ENCODE peak calls at places on chromosomes 1 and 21, in four cellular contexts. V is neural crest cell, Z is mammary epithelial cell, J is GM13977. K is an unnamed sample.

GRCh38 chr1:245788269-245788668 is 633.5 kb downstream of the KIF26B start:
- DNase-seq in Z (peak), J (no peak), V (no peak), K (no peak)

GRCh38 chr1:85612704-85613361 is 32.3 kb downstream of the CCN1 start:
- DNase-seq in J (no peak), V (no peak), Z (peak), K (no peak)

GRCh38 chr1:197838836-197839235 is 63.6 kb upstream of the DENND1B start:
- DNase-seq in J (no peak), Z (peak), V (no peak), K (no peak)

GRCh38 chr1:9249534-9250335 is 15.2 kb downstream of the H6PD start:
- DNase-seq in Z (no peak), V (peak), J (peak), K (no peak)

GRCh38 chr1:41394405-41394804 is 33.2 kb downstream of the FOXO6 start:
- DNase-seq in Z (no peak), J (no peak), V (no peak), K (no peak)

GRCh38 chr1:225449261-225449660 is 21.4 kb upstream of the LBR start:
- DNase-seq in V (no peak), Z (peak), J (no peak), K (no peak)

GRCh38 chr1:217089239-217090014 is 366.2 kb upstream of the ESRRG start:
- DNase-seq in V (peak), J (peak), Z (peak), K (no peak)

GRCh38 chr1:170583186-170583585 is 51.2 kb downstream of the GORAB start:
- DNase-seq in J (no peak), Z (no peak), V (no peak), K (no peak)

GRCh38 chr1:109201123-109201703 is 12.5 kb upstream of the SARS1 start:
- DNase-seq in V (peak), Z (peak), J (peak), K (no peak)

GRCh38 chr1:99599678-99600175 is 46.2 kb upstream of the PALMD start:
- DNase-seq in J (no peak), V (no peak), Z (peak), K (no peak)

GRCh38 chr1:239025997-239026694 is 360.2 kb upstream of the CHRM3 start:
- DNase-seq in V (no peak), Z (no peak), J (no peak), K (no peak)

GRCh38 chr1:183148599-183148998 is 37.5 kb upstream of the LAMC2 start:
- DNase-seq in V (no peak), Z (peak), J (no peak), K (no peak)

GRCh38 chr21:35578831-35579470 is 481.4 kb downstream of the SETD4 start:
- DNase-seq in J (no peak), V (peak), Z (peak), K (no peak)

GRCh38 chr1:1032428-1032827 is 12.5 kb downstream of the AGRN start:
- DNase-seq in J (no peak), V (peak), Z (no peak), K (no peak)

GRCh38 chr1:233440952-233441401 is 113.5 kb downstream of the MAP3K21 start:
- DNase-seq in V (peak), Z (peak), J (peak), K (no peak)

GRCh38 chr1:40902634-40902897 is 40.4 kb upstream of the CITED4 start:
- DNase-seq in V (no peak), J (no peak), Z (no peak), K (no peak)

GRCh38 chr1:76998582-76999189 is 131.4 kb downstream of the ST6GALNAC5 start:
- DNase-seq in J (no peak), V (no peak), Z (peak), K (no peak)

GRCh38 chr1:55285849-55286248 is 70.7 kb upstream of the USP24 start:
- DNase-seq in V (no peak), J (no peak), Z (peak), K (no peak)

GRCh38 chr1:232634086-232634485 is 4.2 kb upstream of the SIPA1L2 start:
- DNase-seq in V (no peak), Z (no peak), J (no peak), K (no peak)

GRCh38 chr1:178536844-178537371 is 24.0 kb downstream of the TEX35 start:
- DNase-seq in Z (peak), J (no peak), V (no peak), K (no peak)

GRCh38 chr1:24390924-24391782 is 22.4 kb downstream of the STPG1 start:
- DNase-seq in Z (peak), J (peak), V (peak), K (peak)

GRCh38 chr1:168917796-168918195 is 188.7 kb upstream of the ATP1B1 start:
- DNase-seq in Z (no peak), V (no peak), J (no peak), K (no peak)

GRCh38 chr1:12776801-12777557 is 3.4 kb downstream of the PRAMEF12 start:
- DNase-seq in J (no peak), Z (no peak), V (no peak), K (no peak)

GRCh38 chr1:170776147-170776734 is 112.3 kb downstream of the PRRX1 start:
- DNase-seq in Z (no peak), J (no peak), V (no peak), K (no peak)

GRCh38 chr21:33660406-33660805 is 18.1 kb downstream of the ITSN1 start:
- DNase-seq in Z (no peak), V (no peak), J (no peak), K (no peak)

GRCh38 chr21:38950388-38951094 is 144.8 kb downstream of the ETS2 start:
- DNase-seq in V (no peak), Z (peak), J (no peak), K (no peak)

GRCh38 chr1:70487910-70488665 is 77.0 kb downstream of the CTH start:
- DNase-seq in Z (peak), V (peak), J (peak), K (no peak)

GRCh38 chr1:48341221-48341620 is 118.7 kb downstream of the SLC5A9 start:
- DNase-seq in Z (peak), J (no peak), V (no peak), K (no peak)

GRCh38 chr1:25018110-25018470 is 88.0 kb upstream of the RUNX3 start:
- DNase-seq in Z (no peak), J (no peak), V (no peak), K (no peak)

GRCh38 chr1:54804471-54805132 is 3.5 kb upstream of the TTC22 start:
- DNase-seq in Z (no peak), V (no peak), J (no peak), K (peak)

GRCh38 chr1:116847688-116848531 is 61.8 kb upstream of the PTGFRN start:
- DNase-seq in V (no peak), J (peak), Z (no peak), K (no peak)

GRCh38 chr1:3564921-3565831 is 46.1 kb downstream of the MEGF6 start:
- DNase-seq in J (peak), Z (no peak), V (peak), K (no peak)

GRCh38 chr1:197180252-197180878 is 33.9 kb upstream of the ASPM start:
- DNase-seq in Z (peak), J (no peak), V (no peak), K (no peak)

GRCh38 chr1:97364086-97364485 is 556.7 kb downstream of the DPYD start:
- DNase-seq in Z (peak), V (no peak), J (no peak), K (no peak)

GRCh38 chr1:96538883-96539282 is 182.7 kb upstream of the PTBP2 start:
- DNase-seq in V (no peak), J (no peak), Z (no peak), K (no peak)

GRCh38 chr21:42644223-42645208 is 8.9 kb upstream of the PDE9A start:
- DNase-seq in V (no peak), J (no peak), Z (no peak), K (no peak)

GRCh38 chr1:47436304-47436978 is 1.4 kb upstream of the FOXD2 start:
- DNase-seq in V (peak), J (peak), Z (peak), K (peak)

DNA sequence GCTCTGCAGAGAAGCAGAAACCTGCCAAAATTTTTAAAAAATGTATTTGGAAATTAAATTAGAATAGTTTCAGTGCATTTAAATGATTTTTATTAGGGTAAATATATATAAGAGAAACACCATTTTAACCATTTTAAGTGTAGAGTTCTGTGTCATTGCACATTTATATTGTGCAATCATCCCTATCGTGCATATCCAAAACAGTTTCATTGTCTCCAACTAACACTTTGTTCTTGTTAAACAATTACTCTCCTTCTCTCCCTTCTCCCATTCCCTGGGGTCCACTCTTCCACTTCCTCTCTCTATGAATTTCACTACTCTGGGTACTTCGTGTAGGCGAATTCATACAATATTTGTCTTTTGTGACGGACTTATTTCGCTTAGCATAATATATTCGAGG is 6.0 kb upstream of the OR2L8 start:
- DNase-seq in Z (no peak), V (no peak), J (no peak), K (no peak)
- TF ChIP-seq CTCF in Z (no peak), V (no peak), J (no peak), K (no peak)

DNA sequence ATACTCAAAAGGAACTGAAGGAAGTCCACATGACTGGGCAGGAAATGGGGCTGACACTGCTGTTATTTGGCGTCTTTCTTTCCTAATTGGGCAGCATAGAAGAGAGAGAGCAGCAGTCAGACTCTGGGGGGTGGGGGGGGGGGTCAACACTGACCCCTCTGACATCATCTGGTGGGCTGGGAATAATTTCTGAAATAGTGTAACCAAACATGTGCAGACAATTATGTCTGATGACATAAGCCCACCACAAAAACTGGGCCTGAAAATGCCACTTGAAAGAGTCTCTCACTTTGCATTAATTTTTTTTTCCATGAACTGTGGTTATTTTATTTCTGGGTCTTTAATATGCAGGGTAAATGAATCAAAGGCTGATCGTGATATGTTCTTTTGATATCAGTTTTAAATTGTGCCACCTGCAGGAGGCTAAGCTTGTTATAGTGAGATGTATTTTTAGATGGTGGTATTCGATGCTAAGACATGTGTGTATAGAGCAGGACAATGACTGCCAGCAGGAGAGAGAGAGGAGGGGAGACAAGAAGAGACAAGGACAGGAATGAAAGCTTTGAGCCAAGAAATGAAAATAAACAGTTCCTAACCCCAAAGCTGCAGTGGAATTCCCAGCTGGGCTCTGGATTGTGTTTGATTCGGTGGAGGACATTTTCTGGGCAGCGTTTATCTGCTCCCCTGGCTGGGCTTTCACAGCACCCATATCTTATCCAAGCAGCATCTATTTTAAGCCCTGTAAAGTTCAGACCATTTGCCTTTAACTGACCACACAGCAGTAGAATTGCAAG is 264.7 kb downstream of the PBX1 start:
- DNase-seq in Z (no peak), J (no peak), V (no peak), K (no peak)
- TF ChIP-seq CTCF in Z (no peak), J (no peak), V (no peak), K (no peak)

DNA sequence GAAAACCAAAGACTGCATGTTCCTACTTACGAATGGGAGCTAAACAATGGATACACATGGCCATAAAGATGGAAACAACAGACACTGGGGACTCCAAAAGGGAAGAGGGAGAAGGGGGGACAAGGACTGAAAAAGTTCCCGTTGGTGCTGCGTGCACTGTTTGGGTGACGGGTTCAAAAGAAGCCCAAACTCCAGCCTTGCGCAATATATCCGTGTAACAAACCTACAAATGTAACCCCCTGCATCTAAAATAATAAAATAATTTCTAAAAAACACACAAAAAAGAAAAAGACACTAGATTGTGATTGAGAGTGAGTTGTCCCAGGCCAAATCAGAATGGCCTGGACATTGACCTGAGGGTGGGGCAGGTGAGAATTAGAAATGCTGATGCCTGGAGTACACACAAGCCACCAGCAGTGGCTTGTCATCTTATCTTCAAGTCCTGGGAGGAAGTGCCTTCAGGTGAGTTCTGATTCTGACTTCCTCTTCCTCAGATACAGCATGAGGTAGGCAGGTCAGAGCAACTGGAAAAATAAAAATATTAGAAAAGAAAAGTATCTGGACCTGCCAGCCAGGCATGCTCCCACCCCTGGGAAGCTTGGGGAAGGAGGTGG is 54.7 kb downstream of the SPATA46 start:
- DNase-seq in V (no peak), J (no peak), Z (no peak), K (no peak)
- TF ChIP-seq CTCF in V (no peak), J (no peak), Z (no peak), K (no peak)

GRCh38 chr1:27428316-27429028 is 36.0 kb downstream of the GPR3 start:
- DNase-seq in V (no peak), Z (no peak), J (no peak), K (no peak)
- TF ChIP-seq CTCF in V (no peak), Z (no peak), J (no peak), K (no peak)

GRCh38 chr1:63915121-63915520 is 141.3 kb downstream of the ROR1 start:
- DNase-seq in Z (no peak), V (no peak), J (peak), K (no peak)
- TF ChIP-seq CTCF in Z (no peak), V (peak), J (peak), K (peak)

GRCh38 chr1:29504709-29505410 is 268.5 kb downstream of the PTPRU start:
- DNase-seq in Z (no peak), J (no peak), V (no peak), K (no peak)
- TF ChIP-seq CTCF in Z (no peak), J (no peak), V (no peak), K (no peak)

GRCh38 chr1:26306290-26307221 is at the start of gene UBXN11:
- DNase-seq in V (peak), J (peak), Z (peak), K (peak)
- TF ChIP-seq CTCF in V (no peak), J (no peak), Z (no peak), K (no peak)

GRCh38 chr1:227437495-227438008 is 119.3 kb upstream of the CDC42BPA start:
- DNase-seq in V (no peak), Z (peak), J (peak), K (no peak)
- TF ChIP-seq CTCF in V (peak), Z (peak), J (no peak), K (peak)

GRCh38 chr1:59779949-59780348 is 34.8 kb upstream of the HOOK1 start:
- DNase-seq in V (no peak), J (no peak), Z (no peak), K (no peak)
- TF ChIP-seq CTCF in V (peak), J (no peak), Z (no peak), K (peak)

DNA sequence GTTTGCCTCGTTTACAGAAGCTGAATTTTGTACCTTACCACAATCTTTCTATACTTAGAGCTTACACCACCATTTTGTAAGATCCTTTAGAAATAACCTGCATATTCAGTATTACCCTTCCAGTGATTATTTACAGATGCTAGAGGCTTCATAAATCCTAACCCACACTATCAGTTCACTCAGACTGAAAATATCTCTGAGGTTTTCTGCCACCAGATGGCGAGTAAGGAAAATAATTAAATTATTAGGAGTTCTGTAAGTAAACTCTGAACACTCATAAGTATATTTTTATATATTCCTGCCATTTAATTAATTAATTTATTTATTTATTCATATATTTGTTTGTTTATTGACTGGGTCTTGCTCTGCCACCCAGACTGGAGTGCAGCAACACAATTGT is 1635.2 kb downstream of the PLA2G4A start:
- DNase-seq in V (no peak), J (no peak), Z (no peak), K (no peak)
- TF ChIP-seq CTCF in V (no peak), J (no peak), Z (no peak), K (peak)

K was measured in type B pancreatic cell.